ENCODE peak calls at places on chromosome 3, in nine cellular contexts. One of them, this sample, is unnamed.

GRCh38 chr3:185508330-185508729 is 9.5 kb upstream of the TMEM41A start:
- DNase-seq in PC-9: no peak
- DNase-seq in IMR-90: no peak
- DNase-seq in CD4-positive, alpha-beta T cell: no peak
- DNase-seq in Panc1: no peak
- DNase-seq in lung: no peak
- DNase-seq in GM23248: no peak
- DNase-seq in substantia nigra: no peak
- DNase-seq in adrenal gland: no peak
- DNase-seq in this sample: no peak

GRCh38 chr3:197015790-197016705 is 13.6 kb downstream of the MELTF start:
- DNase-seq in IMR-90: no peak
- DNase-seq in CD4-positive, alpha-beta T cell: no peak
- DNase-seq in lung: no peak
- DNase-seq in substantia nigra: no peak
- DNase-seq in GM23248: no peak
- DNase-seq in PC-9: no peak
- DNase-seq in adrenal gland: no peak
- DNase-seq in Panc1: no peak
- DNase-seq in this sample: no peak

GRCh38 chr3:52313188-52313773 is 2.8 kb upstream of the DNAH1 start:
- DNase-seq in Panc1: no peak
- DNase-seq in substantia nigra: no peak
- DNase-seq in IMR-90: no peak
- DNase-seq in PC-9: no peak
- DNase-seq in adrenal gland: no peak
- DNase-seq in GM23248: no peak
- DNase-seq in lung: no peak
- DNase-seq in CD4-positive, alpha-beta T cell: no peak
- DNase-seq in this sample: no peak

GRCh38 chr3:69033470-69033869 is 18.7 kb downstream of the TMF1 start:
- DNase-seq in PC-9: no peak
- DNase-seq in Panc1: peak
- DNase-seq in adrenal gland: no peak
- DNase-seq in lung: no peak
- DNase-seq in IMR-90: peak
- DNase-seq in substantia nigra: no peak
- DNase-seq in CD4-positive, alpha-beta T cell: no peak
- DNase-seq in GM23248: peak
- DNase-seq in this sample: no peak

GRCh38 chr3:44903751-44904150 is 29.3 kb downstream of the TGM4 start:
- DNase-seq in GM23248: no peak
- DNase-seq in adrenal gland: no peak
- DNase-seq in lung: no peak
- DNase-seq in IMR-90: no peak
- DNase-seq in substantia nigra: no peak
- DNase-seq in PC-9: no peak
- DNase-seq in Panc1: no peak
- DNase-seq in CD4-positive, alpha-beta T cell: no peak
- DNase-seq in this sample: no peak

GRCh38 chr3:169792359-169792758 is 19.2 kb downstream of the MYNN start:
- DNase-seq in substantia nigra: no peak
- DNase-seq in Panc1: no peak
- DNase-seq in GM23248: no peak
- DNase-seq in PC-9: no peak
- DNase-seq in IMR-90: no peak
- DNase-seq in CD4-positive, alpha-beta T cell: no peak
- DNase-seq in adrenal gland: no peak
- DNase-seq in lung: no peak
- DNase-seq in this sample: no peak

GRCh38 chr3:157447026-157447694 is 10.5 kb downstream of the PTX3 start:
- DNase-seq in adrenal gland: no peak
- DNase-seq in substantia nigra: no peak
- DNase-seq in Panc1: no peak
- DNase-seq in lung: no peak
- DNase-seq in CD4-positive, alpha-beta T cell: no peak
- DNase-seq in IMR-90: peak
- DNase-seq in GM23248: peak
- DNase-seq in PC-9: no peak
- DNase-seq in this sample: no peak

GRCh38 chr3:77885381-77885780 is 845.5 kb downstream of the ROBO2 start:
- DNase-seq in Panc1: no peak
- DNase-seq in substantia nigra: no peak
- DNase-seq in CD4-positive, alpha-beta T cell: no peak
- DNase-seq in IMR-90: no peak
- DNase-seq in PC-9: no peak
- DNase-seq in GM23248: no peak
- DNase-seq in adrenal gland: no peak
- DNase-seq in lung: no peak
- DNase-seq in this sample: no peak

GRCh38 chr3:142648950-142649349 is 52.8 kb downstream of the PLS1 start:
- DNase-seq in PC-9: no peak
- DNase-seq in Panc1: no peak
- DNase-seq in CD4-positive, alpha-beta T cell: no peak
- DNase-seq in adrenal gland: no peak
- DNase-seq in lung: no peak
- DNase-seq in GM23248: no peak
- DNase-seq in IMR-90: no peak
- DNase-seq in substantia nigra: no peak
- DNase-seq in this sample: no peak

GRCh38 chr3:69647710-69648109 is 91.6 kb upstream of the MITF start:
- DNase-seq in Panc1: no peak
- DNase-seq in substantia nigra: no peak
- DNase-seq in lung: no peak
- DNase-seq in PC-9: no peak
- DNase-seq in GM23248: no peak
- DNase-seq in IMR-90: no peak
- DNase-seq in adrenal gland: no peak
- DNase-seq in CD4-positive, alpha-beta T cell: no peak
- DNase-seq in this sample: no peak

GRCh38 chr3:157091096-157091833 is 68.7 kb downstream of the CCNL1 start:
- DNase-seq in PC-9: no peak
- DNase-seq in CD4-positive, alpha-beta T cell: no peak
- DNase-seq in GM23248: no peak
- DNase-seq in Panc1: no peak
- DNase-seq in IMR-90: no peak
- DNase-seq in lung: no peak
- DNase-seq in adrenal gland: no peak
- DNase-seq in substantia nigra: no peak
- DNase-seq in this sample: no peak

GRCh38 chr3:138389841-138390581 is 41.6 kb downstream of the MRAS start:
- DNase-seq in IMR-90: peak
- DNase-seq in substantia nigra: no peak
- DNase-seq in Panc1: peak
- DNase-seq in PC-9: peak
- DNase-seq in adrenal gland: peak
- DNase-seq in GM23248: peak
- DNase-seq in lung: no peak
- DNase-seq in CD4-positive, alpha-beta T cell: no peak
- DNase-seq in this sample: peak

GRCh38 chr3:151318313-151318712 is 1.7 kb upstream of the GPR87 start:
- DNase-seq in CD4-positive, alpha-beta T cell: no peak
- DNase-seq in Panc1: no peak
- DNase-seq in IMR-90: peak
- DNase-seq in GM23248: peak
- DNase-seq in adrenal gland: no peak
- DNase-seq in PC-9: no peak
- DNase-seq in lung: no peak
- DNase-seq in substantia nigra: no peak
- DNase-seq in this sample: no peak

GRCh38 chr3:20125912-20126311 is 60.1 kb downstream of the SGO1 start:
- DNase-seq in GM23248: peak
- DNase-seq in Panc1: no peak
- DNase-seq in PC-9: no peak
- DNase-seq in CD4-positive, alpha-beta T cell: no peak
- DNase-seq in substantia nigra: no peak
- DNase-seq in IMR-90: no peak
- DNase-seq in lung: no peak
- DNase-seq in adrenal gland: peak
- DNase-seq in this sample: no peak

GRCh38 chr3:20130122-20130521 is 55.9 kb downstream of the SGO1 start:
- DNase-seq in PC-9: no peak
- DNase-seq in IMR-90: no peak
- DNase-seq in lung: no peak
- DNase-seq in adrenal gland: no peak
- DNase-seq in GM23248: no peak
- DNase-seq in substantia nigra: no peak
- DNase-seq in CD4-positive, alpha-beta T cell: no peak
- DNase-seq in Panc1: no peak
- DNase-seq in this sample: no peak

GRCh38 chr3:20123121-20123652 is 62.8 kb downstream of the SGO1 start:
- DNase-seq in Panc1: no peak
- DNase-seq in PC-9: no peak
- DNase-seq in lung: no peak
- DNase-seq in GM23248: peak
- DNase-seq in CD4-positive, alpha-beta T cell: no peak
- DNase-seq in adrenal gland: no peak
- DNase-seq in substantia nigra: no peak
- DNase-seq in IMR-90: no peak
- DNase-seq in this sample: no peak

GRCh38 chr3:20125289-20125688 is 60.7 kb downstream of the SGO1 start:
- DNase-seq in CD4-positive, alpha-beta T cell: no peak
- DNase-seq in PC-9: no peak
- DNase-seq in IMR-90: no peak
- DNase-seq in substantia nigra: no peak
- DNase-seq in GM23248: no peak
- DNase-seq in lung: no peak
- DNase-seq in Panc1: no peak
- DNase-seq in adrenal gland: no peak
- DNase-seq in this sample: no peak

DNA sequence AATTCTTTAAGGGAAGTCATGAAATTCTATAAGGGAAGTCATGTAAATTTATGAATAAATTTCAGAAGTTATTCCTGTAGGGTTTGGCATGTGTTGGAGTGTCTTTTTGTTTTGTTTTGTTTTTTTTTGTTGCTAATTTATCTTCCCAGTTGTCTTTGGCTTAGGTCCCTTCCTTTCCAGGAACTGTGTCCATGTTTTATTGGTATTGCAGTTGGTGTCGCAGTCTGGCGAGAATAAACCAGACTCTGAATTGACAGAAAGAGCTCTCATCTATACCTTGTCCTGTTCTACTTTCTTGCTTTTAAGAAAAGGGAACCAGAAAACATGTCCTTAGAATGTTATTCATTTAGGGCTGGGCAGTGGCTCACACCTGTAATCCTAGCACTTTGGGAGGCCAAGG is 57.6 kb downstream of the SGO1 start:
- DNase-seq in IMR-90: no peak
- DNase-seq in PC-9: no peak
- DNase-seq in substantia nigra: no peak
- DNase-seq in Panc1: no peak
- DNase-seq in GM23248: no peak
- DNase-seq in adrenal gland: no peak
- DNase-seq in lung: no peak
- DNase-seq in CD4-positive, alpha-beta T cell: no peak
- DNase-seq in this sample: no peak
- H3K27ac ChIP-seq in IMR-90: no peak
- H3K27ac ChIP-seq in PC-9: no peak
- H3K27ac ChIP-seq in substantia nigra: no peak
- H3K27ac ChIP-seq in Panc1: no peak
- H3K27ac ChIP-seq in GM23248: no peak
- H3K27ac ChIP-seq in adrenal gland: no peak
- H3K27ac ChIP-seq in lung: no peak
- H3K27ac ChIP-seq in CD4-positive, alpha-beta T cell: no peak
- H3K27ac ChIP-seq in this sample: no peak

DNA sequence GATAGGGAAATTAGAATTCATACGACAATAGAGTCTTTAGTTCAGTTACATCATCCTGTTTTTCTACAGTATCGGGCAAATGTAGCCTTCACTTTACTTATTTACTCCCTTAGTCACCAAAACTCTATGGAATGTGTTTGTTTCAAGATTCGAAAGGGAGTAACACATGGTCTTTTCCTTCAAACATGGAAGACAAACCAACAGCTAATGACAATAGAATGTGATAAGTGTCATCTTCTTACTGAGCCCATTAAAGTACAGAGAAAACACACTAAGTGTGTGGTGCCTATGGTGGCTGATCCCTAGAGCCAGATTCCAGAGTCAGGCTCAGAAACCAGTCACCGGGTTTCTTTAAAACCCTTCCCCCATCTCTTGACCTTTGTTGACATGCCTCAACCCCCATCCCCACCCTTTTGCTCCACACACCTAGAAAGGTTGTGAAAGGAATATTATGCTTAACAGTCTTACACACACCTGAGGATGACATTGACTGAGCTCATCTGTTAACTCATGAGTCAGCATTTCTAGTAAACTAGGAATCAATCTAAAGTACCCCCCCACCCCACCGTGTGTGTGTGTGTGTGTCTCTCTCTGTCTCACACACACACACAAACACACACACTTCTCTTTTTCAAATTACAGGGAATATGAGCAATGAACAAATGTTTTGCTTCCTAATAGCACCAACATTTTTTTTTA is 549.6 kb upstream of the CCDC54 start:
- DNase-seq in lung: no peak
- DNase-seq in CD4-positive, alpha-beta T cell: no peak
- DNase-seq in IMR-90: peak
- DNase-seq in adrenal gland: no peak
- DNase-seq in GM23248: peak
- DNase-seq in Panc1: no peak
- DNase-seq in substantia nigra: no peak
- DNase-seq in PC-9: no peak
- DNase-seq in this sample: no peak
- H3K27ac ChIP-seq in lung: no peak
- H3K27ac ChIP-seq in CD4-positive, alpha-beta T cell: no peak
- H3K27ac ChIP-seq in IMR-90: no peak
- H3K27ac ChIP-seq in adrenal gland: no peak
- H3K27ac ChIP-seq in GM23248: no peak
- H3K27ac ChIP-seq in Panc1: no peak
- H3K27ac ChIP-seq in substantia nigra: no peak
- H3K27ac ChIP-seq in PC-9: no peak
- H3K27ac ChIP-seq in this sample: no peak

DNA sequence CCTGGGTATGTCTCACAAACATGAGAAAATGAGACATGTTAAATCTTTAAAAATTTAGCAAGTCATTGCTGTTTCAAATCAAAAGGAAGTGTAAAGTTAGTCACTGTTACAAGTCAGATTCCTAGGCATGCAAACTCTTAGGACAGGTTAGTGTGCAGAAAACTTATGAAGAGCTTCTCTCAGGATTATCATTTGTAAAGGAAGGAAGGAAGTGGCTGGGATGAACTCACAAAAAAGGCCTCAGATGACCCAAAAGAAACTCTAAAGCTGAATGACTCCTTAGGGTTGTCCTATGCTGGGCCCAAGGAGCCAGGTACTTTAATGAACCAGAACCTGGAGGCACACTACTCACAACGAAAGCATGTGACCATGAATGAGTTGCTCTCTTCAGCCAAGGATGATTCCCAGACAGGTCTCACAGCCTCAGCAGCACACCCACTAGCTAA is 25.0 kb downstream of the MSL2 start:
- DNase-seq in IMR-90: peak
- DNase-seq in PC-9: no peak
- DNase-seq in CD4-positive, alpha-beta T cell: no peak
- DNase-seq in substantia nigra: no peak
- DNase-seq in adrenal gland: no peak
- DNase-seq in Panc1: no peak
- DNase-seq in GM23248: peak
- DNase-seq in lung: no peak
- DNase-seq in this sample: no peak
- H3K27ac ChIP-seq in IMR-90: no peak
- H3K27ac ChIP-seq in PC-9: peak
- H3K27ac ChIP-seq in CD4-positive, alpha-beta T cell: no peak
- H3K27ac ChIP-seq in substantia nigra: no peak
- H3K27ac ChIP-seq in adrenal gland: no peak
- H3K27ac ChIP-seq in Panc1: no peak
- H3K27ac ChIP-seq in GM23248: peak
- H3K27ac ChIP-seq in lung: no peak
- H3K27ac ChIP-seq in this sample: no peak

GRCh38 chr3:37906734-37907282 is 45.1 kb downstream of the CTDSPL start:
- DNase-seq in PC-9: no peak
- DNase-seq in lung: no peak
- DNase-seq in IMR-90: no peak
- DNase-seq in CD4-positive, alpha-beta T cell: no peak
- DNase-seq in substantia nigra: no peak
- DNase-seq in adrenal gland: no peak
- DNase-seq in Panc1: no peak
- DNase-seq in GM23248: no peak
- DNase-seq in this sample: no peak
- H3K27ac ChIP-seq in PC-9: no peak
- H3K27ac ChIP-seq in lung: no peak
- H3K27ac ChIP-seq in IMR-90: peak
- H3K27ac ChIP-seq in CD4-positive, alpha-beta T cell: no peak
- H3K27ac ChIP-seq in substantia nigra: peak
- H3K27ac ChIP-seq in adrenal gland: no peak
- H3K27ac ChIP-seq in Panc1: no peak
- H3K27ac ChIP-seq in GM23248: peak
- H3K27ac ChIP-seq in this sample: peak